ENCODE peak calls at places on chromosomes 1 and 21, in six cellular contexts. R is heart right ventricle, U is fibroblast of pulmonary artery, V is PC-3, T is lower lobe of right lung, L is breast epithelium. E is an unnamed sample.
A peak's percentile ranks its signal among the peaks of the same experiment; 100 is the strongest.

GRCh38 chr1:10528066-10529014 is 53.6 kb downstream of the PEX14 start:
- DNase-seq in R (no peak), T (no peak), U (peak; percentile 83), L (peak; percentile 70), V (peak; percentile 72), E (peak; percentile 87)

GRCh38 chr1:207002731-207003146 is 29.8 kb downstream of the C1orf116 start:
- DNase-seq in R (no peak), U (no peak), L (peak; percentile 82), V (peak; percentile 99), T (peak; percentile 91), E (peak; percentile 43)

GRCh38 chr1:159171688-159172501 is 480 bp downstream of the CADM3 start:
- DNase-seq in U (peak; percentile 17), L (no peak), V (no peak), T (no peak), R (peak; percentile 11), E (no peak)

GRCh38 chr21:42526379-42526727 is 12.7 kb downstream of the SLC37A1 start:
- DNase-seq in T (no peak), L (no peak), V (no peak), R (peak; percentile 64), U (no peak), E (no peak)

GRCh38 chr1:12528021-12528852 is 89.8 kb downstream of the DHRS3 start:
- DNase-seq in U (peak; percentile 70), T (peak; percentile 92), V (peak; percentile 89), L (peak; percentile 65), R (peak; percentile 54), E (peak; percentile 13)

GRCh38 chr1:96002969-96003964 is 718.3 kb upstream of the PTBP2 start:
- DNase-seq in T (no peak), V (no peak), L (no peak), U (no peak), R (no peak), E (no peak)

GRCh38 chr1:94622757-94623156 is 81.2 kb upstream of the F3 start:
- DNase-seq in T (no peak), V (peak; percentile 63), U (peak; percentile 79), R (no peak), L (no peak), E (peak; percentile 74)

GRCh38 chr1:115969509-115969908 is 6.8 kb upstream of the SLC22A15 start:
- DNase-seq in V (no peak), R (no peak), T (no peak), U (no peak), L (no peak), E (no peak)

GRCh38 chr1:37556712-37557196 is at the start of gene DNALI1:
- DNase-seq in U (peak; percentile 93), V (peak; percentile 34), T (peak; percentile 90), R (peak; percentile 87), L (peak; percentile 89), E (peak; percentile 93)

GRCh38 chr1:1059494-1060280 is 14.4 kb downstream of the RNF223 start:
- DNase-seq in R (peak; percentile 91), V (peak; percentile 97), T (peak; percentile 92), U (peak; percentile 60), L (peak; percentile 79), E (peak; percentile 72)
- H3K4me3 ChIP-seq in R (peak overlapping the region; percentile 63), V (peak overlapping the region; percentile 85), T (peak overlapping the region; percentile 62), U (peak overlapping the region; percentile 45), L (peak overlapping the region; percentile 64), E (peak overlapping the region; percentile 46)

GRCh38 chr1:29258974-29259801 is 22.9 kb downstream of the PTPRU start:
- DNase-seq in U (no peak), T (no peak), V (no peak), L (no peak), R (no peak), E (no peak)
- H3K4me3 ChIP-seq in U (peak overlapping the region; percentile 48), T (peak overlapping the region; percentile 57), V (peak overlapping the region; percentile 67), L (peak overlapping the region; percentile 53), R (peak overlapping the region; percentile 59), E (peak overlapping the region; percentile 41)

DNA sequence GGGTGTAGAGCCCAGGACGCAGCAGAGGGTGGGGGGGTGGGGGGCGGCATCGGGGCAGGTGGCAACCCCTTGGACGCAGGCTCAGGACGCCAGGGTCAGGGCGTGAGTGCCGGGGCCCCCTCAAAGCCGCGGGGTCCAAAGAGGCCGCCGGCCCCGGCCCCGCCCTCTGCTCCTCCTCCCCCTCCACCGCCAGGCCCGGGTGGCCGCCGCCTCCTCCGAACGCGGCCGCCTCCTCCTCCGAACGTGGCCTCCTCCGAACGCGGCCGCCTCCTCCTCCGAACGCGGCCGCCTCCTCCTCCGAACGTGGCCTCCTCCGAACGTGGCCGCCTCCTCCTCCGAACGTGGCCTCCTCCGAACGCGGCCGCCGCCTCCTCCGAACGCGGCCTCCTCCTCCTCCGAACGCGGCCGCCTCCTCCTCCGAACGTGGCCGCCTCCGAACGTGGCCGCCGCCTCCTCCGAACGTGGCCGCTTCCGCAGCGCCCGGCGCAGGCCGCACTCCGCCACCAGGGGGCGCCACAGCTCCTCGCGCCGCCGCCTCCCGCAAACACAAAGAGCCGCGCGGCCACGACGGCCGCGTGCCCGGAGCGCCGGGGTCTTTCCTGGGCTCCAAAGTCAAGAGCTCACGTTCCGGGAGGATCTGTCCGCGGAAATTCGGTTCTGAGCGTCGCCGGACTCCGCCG is 19.3 kb upstream of the SAMD11 start:
- DNase-seq in R (peak; percentile 85), T (peak; percentile 88), L (peak; percentile 71), V (peak; percentile 79), U (peak; percentile 82), E (peak; percentile 81)
- H3K4me3 ChIP-seq in R (peak overlapping the region; percentile 51), T (peak overlapping the region; percentile 50), L (peak overlapping the region; percentile 48), V (peak overlapping the region; percentile 65), U (peak overlapping the region; percentile 47), E (peak overlapping the region; percentile 46)

GRCh38 chr1:155253797-155254196 is 1.5 kb downstream of the ENTREP3 start:
- DNase-seq in T (no peak), L (no peak), V (peak; percentile 69), R (no peak), U (no peak), E (no peak)
- H3K4me3 ChIP-seq in T (peak overlapping the region; percentile 82), L (peak overlapping the region; percentile 97), V (peak overlapping the region; percentile 87), R (peak overlapping the region; percentile 99), U (peak overlapping the region; percentile 78), E (peak overlapping the region; percentile 73)

DNA sequence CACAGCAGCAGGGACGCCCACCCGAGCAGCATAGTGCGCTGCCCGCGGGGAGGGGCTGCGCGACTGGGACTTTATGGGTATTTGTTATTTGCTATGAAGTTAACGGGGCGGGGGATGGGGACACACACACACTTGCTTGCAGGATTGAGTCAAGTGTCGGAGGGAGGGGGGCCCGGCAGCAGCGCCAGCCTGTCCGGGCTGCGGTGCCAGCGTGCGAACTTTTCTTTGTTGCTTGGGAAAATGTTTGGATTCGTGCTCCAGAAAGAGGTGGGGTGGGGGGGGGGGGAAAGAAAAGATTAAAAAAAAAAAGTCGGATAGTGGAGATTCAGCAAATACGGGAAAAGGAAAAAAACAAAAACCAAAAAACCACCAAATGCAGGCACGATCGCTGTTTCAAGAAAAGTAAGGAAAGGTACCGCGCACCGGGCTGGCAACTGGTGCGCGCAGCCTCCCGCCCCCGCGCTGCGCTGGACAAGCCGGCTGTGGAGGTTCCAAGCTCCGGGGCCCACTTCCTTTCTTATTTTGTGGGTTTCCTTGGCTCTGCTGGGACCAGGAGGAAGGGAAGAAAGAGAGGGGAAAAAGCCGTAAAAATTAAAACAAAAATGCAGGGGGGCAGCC is 419 bp downstream of the ADAMTS5 start:
- DNase-seq in T (peak; percentile 40), L (peak; percentile 22), R (no peak), V (no peak), U (peak; percentile 28), E (peak; percentile 14)
- H3K4me3 ChIP-seq in T (peak overlapping the region; percentile 58), L (peak overlapping the region; percentile 74), R (peak overlapping the region; percentile 66), V (peak overlapping the region; percentile 63), U (peak overlapping the region; percentile 60), E (peak overlapping the region; percentile 56)

GRCh38 chr1:243455760-243456651 is 200.2 kb downstream of the SDCCAG8 start:
- DNase-seq in U (no peak), V (no peak), R (no peak), T (no peak), L (no peak), E (no peak)
- H3K4me3 ChIP-seq in U (no peak overlapping the region), V (no peak overlapping the region), R (no peak overlapping the region), T (no peak overlapping the region), L (no peak overlapping the region), E (no peak overlapping the region)